ENCODE peak calls at places on chromosome 3, in nine cellular contexts. F is GM20000, Y is A549, J is AG09309, M is HepG2, K is pancreas, B is progenitor cell of endocrine pancreas, N is astrocyte of the spinal cord, G is psoas muscle. W is an unnamed sample.

GRCh38 chr3:112126501-112126900 is 6.5 kb downstream of the GCSAM start:
- DNase-seq in B (no peak), K (no peak), Y (no peak), J (no peak), G (no peak), M (no peak), N (no peak), F (no peak), W (no peak)

GRCh38 chr3:150091626-150092025 is 120.9 kb upstream of the PFN2 start:
- DNase-seq in B (no peak), K (no peak), M (no peak), J (no peak), Y (no peak), F (no peak), N (no peak), G (no peak), W (no peak)

GRCh38 chr3:175601521-175601920 is 742.4 kb downstream of the NAALADL2 start:
- DNase-seq in G (no peak), N (no peak), M (no peak), B (no peak), Y (no peak), F (no peak), J (no peak), K (no peak), W (no peak)

GRCh38 chr3:48962939-48963338 is 27.1 kb upstream of the P4HTM start:
- DNase-seq in F (no peak), B (no peak), N (no peak), K (no peak), M (no peak), J (no peak), Y (no peak), G (no peak), W (peak)

GRCh38 chr3:141430326-141430725 is 56.5 kb upstream of the RASA2 start:
- DNase-seq in F (no peak), Y (no peak), N (no peak), J (no peak), K (no peak), G (no peak), B (no peak), M (no peak), W (no peak)

GRCh38 chr3:89503891-89504391 is 396.5 kb downstream of the EPHA3 start:
- DNase-seq in K (no peak), M (no peak), G (no peak), B (no peak), N (no peak), Y (no peak), F (no peak), J (no peak), W (no peak)

GRCh38 chr3:107946700-107947099 is 144.1 kb downstream of the CD47 start:
- DNase-seq in G (no peak), N (no peak), B (no peak), F (no peak), J (no peak), M (no peak), Y (no peak), K (no peak), W (no peak)

GRCh38 chr3:113329757-113330156 is 111.5 kb downstream of the CFAP44 start:
- DNase-seq in M (no peak), F (no peak), G (no peak), K (no peak), N (peak), J (no peak), Y (no peak), B (no peak), W (no peak)

GRCh38 chr3:111605016-111605415 is 9.9 kb upstream of the ZBED2 start:
- DNase-seq in G (no peak), F (no peak), B (no peak), K (no peak), N (peak), Y (no peak), M (no peak), J (no peak), W (no peak)

GRCh38 chr3:11976976-11977375 is 27.2 kb upstream of the SYN2 start:
- DNase-seq in Y (no peak), J (no peak), F (no peak), M (no peak), B (no peak), N (no peak), G (no peak), K (no peak), W (no peak)

GRCh38 chr3:187498211-187498610 is 130.0 kb downstream of the RTP4 start:
- DNase-seq in N (no peak), B (no peak), G (no peak), Y (no peak), M (no peak), F (no peak), J (no peak), K (no peak), W (no peak)

GRCh38 chr3:14425574-14426304 is 23.3 kb downstream of the SLC6A6 start:
- DNase-seq in N (no peak), F (no peak), M (no peak), G (no peak), Y (no peak), J (no peak), K (no peak), B (no peak), W (no peak)

GRCh38 chr3:58049143-58049785 is 41.0 kb downstream of the FLNB start:
- DNase-seq in Y (peak), N (peak), F (no peak), B (peak), J (no peak), K (peak), G (peak), M (peak), W (peak)

GRCh38 chr3:149448331-149448831 is 26.1 kb upstream of the TM4SF4 start:
- DNase-seq in B (no peak), M (no peak), K (no peak), G (no peak), N (peak), Y (no peak), F (no peak), J (peak), W (no peak)

GRCh38 chr3:153379516-153379915 is 217.5 kb downstream of the RAP2B start:
- DNase-seq in M (no peak), N (peak), B (no peak), J (no peak), G (no peak), F (no peak), Y (no peak), K (no peak), W (no peak)

GRCh38 chr3:131091768-131092167 is 65.1 kb downstream of the NEK11 start:
- DNase-seq in G (no peak), M (peak), J (no peak), B (no peak), Y (no peak), N (no peak), F (no peak), K (no peak), W (no peak)

GRCh38 chr3:178325330-178325729 is 210.9 kb upstream of the KCNMB2 start:
- DNase-seq in N (peak), Y (no peak), B (no peak), F (no peak), K (no peak), J (peak), M (no peak), G (no peak), W (no peak)

GRCh38 chr3:177371903-177372302 is 174.6 kb upstream of the TBL1XR1 start:
- DNase-seq in G (no peak), Y (no peak), M (no peak), N (no peak), F (no peak), J (no peak), B (no peak), K (no peak), W (no peak)

DNA sequence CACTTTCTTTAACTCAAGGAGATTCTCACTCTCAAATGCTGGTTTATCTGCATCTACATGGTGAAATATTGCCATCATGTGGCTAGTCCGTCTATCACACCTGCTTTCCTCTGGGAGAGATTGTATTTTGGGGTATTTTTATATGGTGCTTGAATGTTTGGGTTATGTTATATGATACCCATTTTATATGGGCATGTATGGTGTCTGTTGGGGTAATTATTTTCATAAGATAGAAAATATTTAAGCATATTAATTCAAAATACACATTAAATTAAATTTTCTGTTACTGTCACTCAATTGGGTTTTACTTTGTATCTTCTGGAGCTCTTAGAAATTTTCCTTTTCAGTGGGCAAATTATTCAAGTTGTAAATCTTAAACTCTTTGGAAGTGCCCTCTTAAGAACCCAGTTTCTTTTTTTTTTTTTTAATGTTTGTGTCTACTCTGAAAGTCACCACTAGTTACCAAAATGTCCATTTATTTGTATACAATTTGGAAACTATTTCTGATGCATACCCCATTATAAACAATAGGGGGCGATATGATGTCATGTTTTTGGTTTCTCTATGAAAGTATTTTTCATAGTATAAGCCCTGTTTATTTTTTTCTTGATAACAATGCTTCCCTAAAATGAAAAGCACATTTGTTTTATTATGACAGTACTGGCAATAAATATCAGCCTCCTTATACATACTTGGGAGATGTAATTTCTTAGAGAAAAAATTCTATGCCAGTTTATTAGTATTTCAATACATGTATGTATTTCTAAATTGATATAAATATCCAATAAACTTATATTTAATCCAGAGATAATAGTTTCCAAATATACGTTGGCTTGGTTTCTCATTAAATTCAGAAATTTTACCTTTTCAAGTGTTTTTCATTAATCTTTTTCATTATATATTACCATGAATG is 36.1 kb upstream of the PLSCR5 start:
- DNase-seq in K (no peak), Y (peak), B (no peak), M (peak), F (peak), G (no peak), J (peak), N (peak), W (peak)
- TF ChIP-seq CTCF in K (no peak), Y (peak), B (peak), M (peak), F (peak), G (peak), J (peak), N (peak), W (peak)

GRCh38 chr3:168865022-168865551 is 769.4 kb upstream of the GOLIM4 start:
- DNase-seq in J (no peak), Y (no peak), B (no peak), N (peak), G (no peak), M (no peak), F (peak), K (no peak), W (peak)
- TF ChIP-seq CTCF in J (peak), Y (peak), B (peak), N (peak), G (peak), M (peak), F (peak), K (peak), W (peak)

GRCh38 chr3:66800941-66801545 is 197.1 kb upstream of the KBTBD8 start:
- DNase-seq in J (no peak), G (no peak), M (no peak), B (no peak), F (no peak), N (peak), Y (no peak), K (no peak), W (no peak)

GRCh38 chr3:66797916-66798560 is 200.1 kb upstream of the KBTBD8 start:
- DNase-seq in Y (no peak), K (no peak), B (no peak), M (no peak), J (no peak), G (peak), N (peak), F (no peak), W (peak)

GRCh38 chr3:66808891-66809578 is 189.1 kb upstream of the KBTBD8 start:
- DNase-seq in G (no peak), K (no peak), F (no peak), M (peak), B (no peak), J (no peak), Y (no peak), N (no peak), W (no peak)

GRCh38 chr3:66803706-66804496 is 194.2 kb upstream of the KBTBD8 start:
- DNase-seq in K (no peak), Y (no peak), F (no peak), G (no peak), N (no peak), J (no peak), B (no peak), M (no peak), W (peak)

DNA sequence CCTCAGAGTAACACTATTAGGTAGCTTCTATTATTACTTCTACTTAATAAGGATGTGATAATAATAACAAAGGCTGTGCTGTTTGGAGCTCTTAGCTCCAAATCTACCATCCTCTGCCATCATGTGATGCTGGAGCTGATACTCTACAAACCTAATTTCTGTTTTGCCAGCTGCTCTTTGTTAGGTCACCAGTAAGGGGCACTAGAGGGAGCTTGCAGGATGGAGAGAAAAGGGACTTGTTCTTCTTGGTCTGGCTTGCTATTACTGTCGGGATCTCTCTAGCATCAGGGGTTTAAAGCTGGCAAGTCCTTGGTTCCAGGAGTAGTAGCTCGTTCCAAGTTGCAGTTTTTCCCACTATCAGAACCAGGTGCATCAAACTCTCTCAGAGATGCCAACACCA is 194.9 kb upstream of the KBTBD8 start:
- DNase-seq in J (no peak), Y (no peak), K (no peak), F (no peak), N (no peak), B (no peak), G (no peak), M (no peak), W (peak)
- TF ChIP-seq CTCF in J (peak), Y (no peak), K (no peak), F (no peak), N (peak), B (peak), G (no peak), M (peak), W (no peak)

DNA sequence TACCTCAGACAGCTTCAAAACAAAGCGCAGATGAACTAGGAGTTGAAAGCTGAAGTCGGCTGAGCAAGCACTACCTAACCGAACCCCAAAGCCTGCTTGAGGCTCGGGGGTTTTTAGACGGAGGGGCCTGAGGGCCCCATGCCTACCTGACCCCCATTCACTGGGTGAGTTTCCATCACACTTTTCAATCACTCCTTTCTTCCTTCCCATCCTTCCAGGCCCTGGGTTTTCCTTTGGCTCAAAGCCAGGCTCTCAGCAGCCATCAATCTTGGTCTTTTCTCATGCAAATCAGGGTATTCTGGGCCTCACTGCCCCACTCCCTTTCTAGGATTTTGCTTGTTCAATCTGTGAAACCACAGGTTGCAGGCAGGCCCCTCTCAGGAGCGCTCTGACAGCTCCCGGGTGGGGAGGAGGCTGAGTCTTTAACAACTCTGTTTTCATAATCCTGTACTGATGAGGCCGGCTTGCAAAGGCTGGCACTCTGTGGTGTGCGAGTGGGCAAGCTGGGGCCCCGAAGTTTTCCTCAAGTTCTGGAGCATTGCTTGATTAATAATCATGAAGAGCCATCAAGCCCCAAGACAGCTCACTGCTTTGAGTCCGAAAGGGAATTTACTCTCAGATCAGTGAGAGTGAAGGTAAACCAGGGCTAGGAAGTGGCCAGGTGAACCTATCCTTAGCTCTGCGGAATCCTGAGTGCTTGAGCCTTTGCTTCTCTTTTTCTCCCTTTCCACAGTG is 97.6 kb downstream of the FRMD4B start:
- DNase-seq in G (no peak), J (no peak), F (no peak), N (no peak), B (no peak), Y (no peak), M (no peak), K (no peak), W (no peak)
- TF ChIP-seq CTCF in G (no peak), J (no peak), F (no peak), N (no peak), B (no peak), Y (no peak), M (no peak), K (no peak), W (no peak)

GRCh38 chr3:115709931-115710330 is 86.6 kb downstream of the GAP43 start:
- DNase-seq in F (no peak), N (no peak), J (no peak), K (no peak), Y (no peak), B (no peak), M (no peak), G (no peak), W (no peak)
- TF ChIP-seq CTCF in F (no peak), N (no peak), J (no peak), K (no peak), Y (no peak), B (no peak), M (no peak), G (no peak), W (no peak)